ENCODE peak calls at places on chromosomes 6 and 20, in five cellular contexts. One of them, this sample, is unnamed.

GRCh38 chr20:22490287-22491187 is 93.8 kb downstream of the FOXA2 start:
- DNase-seq in body of pancreas: peak
- DNase-seq in choroid plexus epithelial cell: no peak
- DNase-seq in mucosa of descending colon: peak
- DNase-seq in neural progenitor cell: peak
- DNase-seq in this sample: peak

GRCh38 chr6:38713812-38714211 is 1.3 kb upstream of the DNAH8 start:
- DNase-seq in body of pancreas: no peak
- DNase-seq in choroid plexus epithelial cell: no peak
- DNase-seq in mucosa of descending colon: peak
- DNase-seq in neural progenitor cell: no peak
- DNase-seq in this sample: no peak

GRCh38 chr20:25242231-25242630 is 5.7 kb upstream of the PYGB start:
- DNase-seq in body of pancreas: no peak
- DNase-seq in choroid plexus epithelial cell: no peak
- DNase-seq in mucosa of descending colon: no peak
- DNase-seq in neural progenitor cell: no peak
- DNase-seq in this sample: no peak

GRCh38 chr6:131694832-131695426 is 6.3 kb downstream of the OR2A4 start:
- DNase-seq in body of pancreas: peak
- DNase-seq in choroid plexus epithelial cell: peak
- DNase-seq in mucosa of descending colon: no peak
- DNase-seq in neural progenitor cell: peak
- DNase-seq in this sample: peak

GRCh38 chr6:155406801-155407200 is 48.8 kb downstream of the NOX3 start:
- DNase-seq in body of pancreas: no peak
- DNase-seq in choroid plexus epithelial cell: no peak
- DNase-seq in mucosa of descending colon: no peak
- DNase-seq in neural progenitor cell: no peak
- DNase-seq in this sample: no peak

GRCh38 chr6:78397537-78397936 is 469.8 kb upstream of the IRAK1BP1 start:
- DNase-seq in body of pancreas: no peak
- DNase-seq in choroid plexus epithelial cell: peak
- DNase-seq in mucosa of descending colon: no peak
- DNase-seq in neural progenitor cell: no peak
- DNase-seq in this sample: peak

GRCh38 chr6:161346717-161347504 is 73.0 kb upstream of the AGPAT4 start:
- DNase-seq in body of pancreas: no peak
- DNase-seq in choroid plexus epithelial cell: no peak
- DNase-seq in mucosa of descending colon: no peak
- DNase-seq in neural progenitor cell: no peak
- DNase-seq in this sample: peak

GRCh38 chr6:218153-219018 is 73.9 kb upstream of the DUSP22 start:
- DNase-seq in body of pancreas: no peak
- DNase-seq in choroid plexus epithelial cell: no peak
- DNase-seq in mucosa of descending colon: no peak
- DNase-seq in neural progenitor cell: no peak
- DNase-seq in this sample: no peak

GRCh38 chr20:6075428-6076219 is 21.8 kb upstream of the LRRN4 start:
- DNase-seq in body of pancreas: peak
- DNase-seq in choroid plexus epithelial cell: peak
- DNase-seq in mucosa of descending colon: no peak
- DNase-seq in neural progenitor cell: no peak
- DNase-seq in this sample: no peak

GRCh38 chr20:47432251-47433210 is 69.2 kb upstream of the NCOA3 start:
- DNase-seq in body of pancreas: no peak
- DNase-seq in choroid plexus epithelial cell: no peak
- DNase-seq in mucosa of descending colon: no peak
- DNase-seq in neural progenitor cell: no peak
- DNase-seq in this sample: peak

GRCh38 chr6:149026530-149026942 is 279.7 kb downstream of the UST start:
- DNase-seq in body of pancreas: no peak
- DNase-seq in choroid plexus epithelial cell: peak
- DNase-seq in mucosa of descending colon: no peak
- DNase-seq in neural progenitor cell: peak
- DNase-seq in this sample: peak

GRCh38 chr20:48192109-48192508 is 406.8 kb upstream of the SULF2 start:
- DNase-seq in body of pancreas: no peak
- DNase-seq in choroid plexus epithelial cell: no peak
- DNase-seq in mucosa of descending colon: peak
- DNase-seq in neural progenitor cell: no peak
- DNase-seq in this sample: no peak

GRCh38 chr6:110728501-110728900 is 86.8 kb downstream of the CDK19 start:
- DNase-seq in body of pancreas: no peak
- DNase-seq in choroid plexus epithelial cell: no peak
- DNase-seq in mucosa of descending colon: no peak
- DNase-seq in neural progenitor cell: no peak
- DNase-seq in this sample: no peak

GRCh38 chr6:143743256-143744166 is 65.7 kb downstream of the PHACTR2 start:
- DNase-seq in body of pancreas: no peak
- DNase-seq in choroid plexus epithelial cell: peak
- DNase-seq in mucosa of descending colon: no peak
- DNase-seq in neural progenitor cell: peak
- DNase-seq in this sample: no peak

GRCh38 chr6:72547020-72547419 is 74.8 kb upstream of the KCNQ5 start:
- DNase-seq in body of pancreas: no peak
- DNase-seq in choroid plexus epithelial cell: no peak
- DNase-seq in mucosa of descending colon: no peak
- DNase-seq in neural progenitor cell: no peak
- DNase-seq in this sample: no peak

GRCh38 chr20:50813801-50814200 is 18.9 kb downstream of the BCAS4 start:
- DNase-seq in body of pancreas: no peak
- DNase-seq in choroid plexus epithelial cell: no peak
- DNase-seq in mucosa of descending colon: no peak
- DNase-seq in neural progenitor cell: no peak
- DNase-seq in this sample: no peak

GRCh38 chr20:33837096-33837830 is 26.1 kb downstream of the CHMP4B start:
- DNase-seq in body of pancreas: no peak
- DNase-seq in choroid plexus epithelial cell: no peak
- DNase-seq in mucosa of descending colon: no peak
- DNase-seq in neural progenitor cell: no peak
- DNase-seq in this sample: no peak

GRCh38 chr6:167151648-167152047 is 6.1 kb downstream of the GPR31 start:
- DNase-seq in body of pancreas: no peak
- DNase-seq in choroid plexus epithelial cell: no peak
- DNase-seq in mucosa of descending colon: no peak
- DNase-seq in neural progenitor cell: no peak
- DNase-seq in this sample: no peak

GRCh38 chr20:33629533-33629932 is 32.6 kb upstream of the C20orf144 start:
- DNase-seq in body of pancreas: no peak
- DNase-seq in choroid plexus epithelial cell: no peak
- DNase-seq in mucosa of descending colon: no peak
- DNase-seq in neural progenitor cell: no peak
- DNase-seq in this sample: no peak

GRCh38 chr20:9617940-9618339 is 103.5 kb downstream of the LAMP5 start:
- DNase-seq in body of pancreas: peak
- DNase-seq in choroid plexus epithelial cell: peak
- DNase-seq in mucosa of descending colon: no peak
- DNase-seq in neural progenitor cell: peak
- DNase-seq in this sample: peak

GRCh38 chr6:16217156-16217721 is 21.1 kb upstream of the GMPR start:
- DNase-seq in body of pancreas: no peak
- DNase-seq in choroid plexus epithelial cell: no peak
- DNase-seq in mucosa of descending colon: no peak
- DNase-seq in neural progenitor cell: no peak
- DNase-seq in this sample: no peak

GRCh38 chr6:117595099-117595923 is 7.0 kb downstream of the GOPC start:
- DNase-seq in body of pancreas: no peak
- DNase-seq in choroid plexus epithelial cell: no peak
- DNase-seq in mucosa of descending colon: no peak
- DNase-seq in neural progenitor cell: no peak
- DNase-seq in this sample: no peak

GRCh38 chr20:62845818-62846527 is 15.6 kb downstream of the TCFL5 start:
- DNase-seq in body of pancreas: no peak
- DNase-seq in choroid plexus epithelial cell: no peak
- DNase-seq in mucosa of descending colon: no peak
- DNase-seq in neural progenitor cell: no peak
- DNase-seq in this sample: no peak

GRCh38 chr20:44983095-44983674 is 16.9 kb downstream of the STK4 start:
- DNase-seq in body of pancreas: no peak
- DNase-seq in choroid plexus epithelial cell: no peak
- DNase-seq in mucosa of descending colon: no peak
- DNase-seq in neural progenitor cell: no peak
- DNase-seq in this sample: no peak

GRCh38 chr6:6405997-6406699 is 85.7 kb upstream of the F13A1 start:
- DNase-seq in body of pancreas: no peak
- DNase-seq in choroid plexus epithelial cell: no peak
- DNase-seq in mucosa of descending colon: no peak
- DNase-seq in neural progenitor cell: no peak
- DNase-seq in this sample: no peak

GRCh38 chr6:10695086-10695657 is 400 bp downstream of the PAK1IP1 start:
- DNase-seq in body of pancreas: no peak
- DNase-seq in choroid plexus epithelial cell: peak
- DNase-seq in mucosa of descending colon: no peak
- DNase-seq in neural progenitor cell: no peak
- DNase-seq in this sample: no peak

GRCh38 chr6:25369450-25370086 is 90.4 kb downstream of the CARMIL1 start:
- DNase-seq in body of pancreas: peak
- DNase-seq in choroid plexus epithelial cell: no peak
- DNase-seq in mucosa of descending colon: no peak
- DNase-seq in neural progenitor cell: peak
- DNase-seq in this sample: peak

GRCh38 chr6:138651491-138651890 is 122.1 kb upstream of the CCDC28A start:
- DNase-seq in body of pancreas: no peak
- DNase-seq in choroid plexus epithelial cell: no peak
- DNase-seq in mucosa of descending colon: no peak
- DNase-seq in neural progenitor cell: no peak
- DNase-seq in this sample: no peak

GRCh38 chr6:43740321-43740960 is 29.6 kb upstream of the VEGFA start:
- DNase-seq in body of pancreas: no peak
- DNase-seq in choroid plexus epithelial cell: no peak
- DNase-seq in mucosa of descending colon: no peak
- DNase-seq in neural progenitor cell: peak
- DNase-seq in this sample: no peak

GRCh38 chr20:19071442-19071717 is 141.1 kb upstream of the SLC24A3 start:
- DNase-seq in body of pancreas: no peak
- DNase-seq in choroid plexus epithelial cell: no peak
- DNase-seq in mucosa of descending colon: no peak
- DNase-seq in neural progenitor cell: peak
- DNase-seq in this sample: no peak

GRCh38 chr20:50313827-50314226 is 123.2 kb downstream of the CEBPB start:
- DNase-seq in body of pancreas: no peak
- DNase-seq in choroid plexus epithelial cell: no peak
- DNase-seq in mucosa of descending colon: no peak
- DNase-seq in neural progenitor cell: no peak
- DNase-seq in this sample: no peak

GRCh38 chr6:135419162-135419561 is 78.4 kb downstream of the AHI1 start:
- DNase-seq in body of pancreas: no peak
- DNase-seq in choroid plexus epithelial cell: peak
- DNase-seq in mucosa of descending colon: no peak
- DNase-seq in neural progenitor cell: no peak
- DNase-seq in this sample: no peak

GRCh38 chr6:136644597-136644952 is 94.4 kb upstream of the MAP7 start:
- DNase-seq in body of pancreas: no peak
- DNase-seq in choroid plexus epithelial cell: no peak
- DNase-seq in mucosa of descending colon: no peak
- DNase-seq in neural progenitor cell: no peak
- DNase-seq in this sample: no peak
- TF ChIP-seq CTCF in body of pancreas: no peak
- TF ChIP-seq CTCF in choroid plexus epithelial cell: no peak
- TF ChIP-seq CTCF in mucosa of descending colon: no peak
- TF ChIP-seq CTCF in neural progenitor cell: no peak
- TF ChIP-seq CTCF in this sample: no peak

DNA sequence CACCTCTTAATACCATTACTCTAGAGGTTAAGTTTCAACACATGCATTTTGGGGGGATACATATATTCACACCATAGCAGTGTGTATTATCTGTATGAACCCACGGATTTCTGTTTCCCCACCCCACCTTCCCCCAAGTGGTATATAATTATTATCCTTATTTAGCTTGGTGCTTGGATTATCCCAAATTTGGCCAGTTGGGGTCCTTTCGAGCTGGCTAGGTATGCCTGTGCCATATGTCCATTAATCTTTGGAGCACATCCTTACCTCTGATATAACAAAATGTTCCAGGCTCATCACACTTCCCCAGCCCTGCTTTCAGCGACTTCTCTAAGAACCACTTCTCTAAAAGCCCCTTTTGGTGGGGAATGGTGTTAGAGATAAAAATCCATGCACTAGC is 118.7 kb upstream of the MLIP start:
- DNase-seq in body of pancreas: no peak
- DNase-seq in choroid plexus epithelial cell: no peak
- DNase-seq in mucosa of descending colon: no peak
- DNase-seq in neural progenitor cell: no peak
- DNase-seq in this sample: no peak
- TF ChIP-seq CTCF in body of pancreas: no peak
- TF ChIP-seq CTCF in choroid plexus epithelial cell: peak
- TF ChIP-seq CTCF in mucosa of descending colon: no peak
- TF ChIP-seq CTCF in neural progenitor cell: no peak
- TF ChIP-seq CTCF in this sample: no peak

GRCh38 chr6:36841756-36842155 is 2.5 kb upstream of the CPNE5 start:
- DNase-seq in body of pancreas: no peak
- DNase-seq in choroid plexus epithelial cell: no peak
- DNase-seq in mucosa of descending colon: no peak
- DNase-seq in neural progenitor cell: no peak
- DNase-seq in this sample: no peak

GRCh38 chr6:36840471-36841461 is 1.5 kb upstream of the CPNE5 start:
- DNase-seq in body of pancreas: peak
- DNase-seq in choroid plexus epithelial cell: no peak
- DNase-seq in mucosa of descending colon: no peak
- DNase-seq in neural progenitor cell: peak
- DNase-seq in this sample: no peak

GRCh38 chr6:36838896-36839818 is at the start of gene CPNE5:
- DNase-seq in body of pancreas: no peak
- DNase-seq in choroid plexus epithelial cell: no peak
- DNase-seq in mucosa of descending colon: no peak
- DNase-seq in neural progenitor cell: peak
- DNase-seq in this sample: no peak

GRCh38 chr6:36837686-36838085 is 1.6 kb downstream of the CPNE5 start:
- DNase-seq in body of pancreas: no peak
- DNase-seq in choroid plexus epithelial cell: no peak
- DNase-seq in mucosa of descending colon: no peak
- DNase-seq in neural progenitor cell: no peak
- DNase-seq in this sample: no peak

GRCh38 chr6:36839819-36840379 is 655 bp upstream of the CPNE5 start:
- DNase-seq in body of pancreas: peak
- DNase-seq in choroid plexus epithelial cell: no peak
- DNase-seq in mucosa of descending colon: peak
- DNase-seq in neural progenitor cell: peak
- DNase-seq in this sample: no peak
- TF ChIP-seq CTCF in body of pancreas: no peak
- TF ChIP-seq CTCF in choroid plexus epithelial cell: peak
- TF ChIP-seq CTCF in mucosa of descending colon: no peak
- TF ChIP-seq CTCF in neural progenitor cell: peak
- TF ChIP-seq CTCF in this sample: no peak

DNA sequence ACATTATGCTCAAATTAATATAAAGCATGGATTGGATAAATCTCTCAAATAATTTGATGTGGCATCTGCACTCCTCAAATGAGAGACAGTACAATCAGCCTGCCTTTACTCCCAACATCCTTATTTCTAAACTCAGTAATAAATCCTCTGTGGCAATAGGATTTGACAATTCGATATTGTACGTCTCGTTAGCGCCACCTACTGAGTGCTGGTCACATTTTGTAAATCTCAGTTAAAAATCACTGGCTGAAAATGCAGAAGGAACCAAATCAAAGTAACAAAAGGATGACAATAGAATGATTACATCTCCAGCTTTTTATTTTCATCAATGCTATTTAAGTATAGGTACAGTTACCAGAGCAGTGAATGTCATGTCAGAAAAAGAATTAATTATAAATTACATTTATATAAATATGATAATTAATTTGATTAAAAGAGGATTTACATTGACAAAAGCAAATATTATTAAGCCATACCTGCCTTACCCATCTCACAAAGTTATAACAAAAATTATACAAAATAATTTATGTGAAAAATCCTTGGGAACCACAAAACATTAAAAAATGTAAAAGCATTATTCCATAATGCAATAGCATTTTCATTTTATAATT is 20.2 kb upstream of the GJE1 start:
- DNase-seq in body of pancreas: peak
- DNase-seq in choroid plexus epithelial cell: peak
- DNase-seq in mucosa of descending colon: peak
- DNase-seq in neural progenitor cell: peak
- DNase-seq in this sample: peak
- TF ChIP-seq CTCF in body of pancreas: peak
- TF ChIP-seq CTCF in choroid plexus epithelial cell: peak
- TF ChIP-seq CTCF in mucosa of descending colon: peak
- TF ChIP-seq CTCF in neural progenitor cell: peak
- TF ChIP-seq CTCF in this sample: peak

This sample was measured in MCF 10A.